ENCODE peak calls at places on chromosomes 2 and 18, in seven cellular contexts. U is upper lobe of right lung; G is adrenal gland; N is tibial artery; J is CD8-positive, alpha-beta memory T cell; I is body of pancreas; Q is small intestine. P is an unnamed sample. For H3K4me1, the result is how much of the 10 kb centered on the place peaks cover.

GRCh38 chr2:137947714-137948336 is 16.4 kb upstream of the HNMT start:
- DNase-seq in U (peak), G (peak), N (peak), J (no peak), I (peak), Q (peak), P (peak)

GRCh38 chr2:232999354-232999753 is 13.7 kb downstream of the NGEF start:
- DNase-seq in U (peak), G (peak), N (no peak), J (no peak), I (no peak), Q (no peak), P (peak)

GRCh38 chr2:58899692-58900091 is 658.6 kb upstream of the FANCL start:
- DNase-seq in U (no peak), G (no peak), N (no peak), J (no peak), I (no peak), Q (no peak), P (no peak)

GRCh38 chr2:229407170-229407569 is 136.1 kb upstream of the PID1 start:
- DNase-seq in U (peak), G (peak), N (peak), J (no peak), I (peak), Q (peak), P (peak)

GRCh38 chr2:105822186-105822585 is 77.5 kb downstream of the NCK2 start:
- DNase-seq in U (no peak), G (no peak), N (no peak), J (no peak), I (no peak), Q (peak), P (no peak)

GRCh38 chr2:26469092-26469710 is 8.7 kb downstream of the OTOF start:
- DNase-seq in U (no peak), G (no peak), N (no peak), J (no peak), I (peak), Q (peak), P (peak)

GRCh38 chr2:132038179-132038882 is 123.4 kb downstream of the ANKRD30BL start:
- DNase-seq in U (no peak), G (no peak), N (no peak), J (no peak), I (no peak), Q (no peak), P (peak)

GRCh38 chr2:126145752-126146151 is 510.2 kb upstream of the GYPC start:
- DNase-seq in U (no peak), G (no peak), N (no peak), J (no peak), I (no peak), Q (no peak), P (no peak)

GRCh38 chr2:83795777-83796176 is 663.3 kb downstream of the SUCLG1 start:
- DNase-seq in U (no peak), G (no peak), N (no peak), J (no peak), I (no peak), Q (no peak), P (no peak)

GRCh38 chr2:51387235-51387634 is 355.3 kb upstream of the NRXN1 start:
- DNase-seq in U (no peak), G (no peak), N (no peak), J (no peak), I (no peak), Q (no peak), P (no peak)

GRCh38 chr2:133240505-133241230 is 327.6 kb downstream of the NCKAP5 start:
- DNase-seq in U (no peak), G (no peak), N (no peak), J (no peak), I (no peak), Q (no peak), P (no peak)

GRCh38 chr18:44590976-44591375 is 89.7 kb upstream of the SETBP1 start:
- DNase-seq in U (no peak), G (no peak), N (no peak), J (no peak), I (no peak), Q (no peak), P (no peak)

GRCh38 chr2:14348247-14348646 is 284.3 kb upstream of the LRATD1 start:
- DNase-seq in U (no peak), G (no peak), N (no peak), J (no peak), I (no peak), Q (no peak), P (no peak)

GRCh38 chr2:218877331-218877730 is 3.3 kb upstream of the WNT10A start:
- DNase-seq in U (no peak), G (no peak), N (no peak), J (no peak), I (no peak), Q (no peak), P (peak)

GRCh38 chr18:45958730-45959129 is 8.4 kb downstream of the EPG5 start:
- DNase-seq in U (no peak), G (no peak), N (no peak), J (no peak), I (no peak), Q (no peak), P (no peak)

GRCh38 chr18:57433492-57434176 is 1.5 kb upstream of the ONECUT2 start:
- DNase-seq in U (no peak), G (no peak), N (no peak), J (no peak), I (no peak), Q (peak), P (no peak)

GRCh38 chr2:160836755-160837154 is 323.5 kb upstream of the TANK start:
- DNase-seq in U (no peak), G (no peak), N (no peak), J (no peak), I (no peak), Q (no peak), P (no peak)

GRCh38 chr2:39380525-39381150 is 56.4 kb downstream of the MAP4K3 start:
- DNase-seq in U (no peak), G (no peak), N (no peak), J (no peak), I (no peak), Q (no peak), P (no peak)

GRCh38 chr18:80178935-80179818 is 68.1 kb downstream of the PARD6G start:
- DNase-seq in U (peak), G (no peak), N (peak), J (no peak), I (no peak), Q (no peak), P (no peak)

GRCh38 chr2:136013962-136014361 is 28.5 kb upstream of the DARS1 start:
- DNase-seq in U (no peak), G (no peak), N (no peak), J (no peak), I (no peak), Q (peak), P (no peak)

GRCh38 chr2:136017786-136018185 is 32.4 kb upstream of the DARS1 start:
- DNase-seq in U (no peak), G (no peak), N (no peak), J (no peak), I (no peak), Q (no peak), P (no peak)

GRCh38 chr2:136013286-136013685 is 27.9 kb upstream of the DARS1 start:
- DNase-seq in U (no peak), G (no peak), N (no peak), J (no peak), I (no peak), Q (no peak), P (no peak)

GRCh38 chr2:136012315-136012714 is 26.9 kb upstream of the DARS1 start:
- DNase-seq in U (no peak), G (no peak), N (no peak), J (no peak), I (no peak), Q (no peak), P (no peak)

GRCh38 chr2:136015688-136016087 is 30.3 kb upstream of the DARS1 start:
- DNase-seq in U (no peak), G (no peak), N (no peak), J (no peak), I (no peak), Q (no peak), P (no peak)
- H3K4me1 ChIP-seq in U (under half), G (under half), N (under half), J (under half), I (under half), Q (under half), P (under half)

GRCh38 chr18:55407191-55407590 is 180.8 kb downstream of the TCF4 start:
- DNase-seq in U (no peak), G (no peak), N (no peak), J (no peak), I (no peak), Q (no peak), P (no peak)
- H3K4me1 ChIP-seq in U (under half), G (under half), N (under half), J (under half), I (under half), Q (under half), P (under half)

GRCh38 chr2:234496442-234496834 is 443 bp downstream of the ARL4C start:
- DNase-seq in U (no peak), G (no peak), N (no peak), J (peak), I (peak), Q (no peak), P (no peak)
- H3K4me1 ChIP-seq in U (under half), G (under half), N (under half), J (under half), I (under half), Q (under half), P (under half)

DNA sequence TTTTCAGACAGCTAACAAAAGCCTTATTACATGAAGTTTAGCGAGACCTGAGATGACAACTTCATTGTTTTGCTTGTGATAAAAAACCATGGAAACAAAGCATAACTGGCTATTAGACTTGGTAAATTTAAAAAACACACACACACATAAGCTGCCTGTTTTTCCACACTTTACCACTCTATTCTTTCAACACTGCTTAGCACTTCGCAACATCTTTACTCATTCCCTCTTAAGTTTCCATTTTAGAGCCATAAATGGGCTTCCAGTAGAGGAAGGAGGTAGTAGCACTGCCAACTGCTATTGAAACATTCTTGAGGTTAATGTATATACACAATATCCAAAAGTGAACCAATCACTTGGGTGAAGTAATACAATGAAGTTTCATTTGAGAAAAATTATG is 54.1 kb downstream of the BAZ2B start:
- DNase-seq in U (no peak), G (no peak), N (no peak), J (no peak), I (no peak), Q (no peak), P (no peak)
- H3K4me1 ChIP-seq in U (under half), G (under half), N (under half), J (under half), I (under half), Q (under half), P (under half)

P was measured in aorta.